ENCODE peak calls at places on chromosomes 4 and X, in nine cellular contexts. U, D, Y, R, O, E, S, N and J are unnamed samples.

GRCh38 chr4:31059753-31060522 is 339.8 kb downstream of the PCDH7 start:
- DNase-seq in N (no peak), D (no peak), U (no peak), O (no peak), Y (no peak), R (no peak), E (no peak), S (no peak), J (no peak)

GRCh38 chr4:180635276-180635675 is 1607.9 kb upstream of the TENM3 start:
- DNase-seq in D (no peak), E (no peak), S (no peak), N (no peak), U (no peak), R (no peak), Y (no peak), O (no peak), J (no peak)

GRCh38 chr4:188930822-188931221 is 791.6 kb downstream of the TRIML1 start:
- DNase-seq in Y (no peak), D (no peak), R (no peak), E (peak; percentile 15), N (no peak), O (no peak), S (no peak), U (no peak), J (no peak)

GRCh38 chr4:74447636-74448233 is 2.8 kb downstream of the AREG start:
- DNase-seq in E (no peak), S (no peak), R (no peak), Y (no peak), D (no peak), N (no peak), U (no peak), O (no peak), J (no peak)

GRCh38 chrX:22686138-22686541 is 313.6 kb upstream of the DDX53 start:
- DNase-seq in S (no peak), O (no peak), R (peak; percentile 56), D (no peak), U (peak; percentile 2), E (no peak), Y (peak; percentile 22), N (peak; percentile 59), J (peak; percentile 42)

GRCh38 chrX:15206306-15206705 is 63.6 kb downstream of the ASB9 start:
- DNase-seq in U (no peak), Y (no peak), O (no peak), S (no peak), E (no peak), R (peak; percentile 77), D (no peak), N (no peak), J (peak; percentile 21)

GRCh38 chr4:60962286-60962685 is 237.8 kb upstream of the ADGRL3 start:
- DNase-seq in O (no peak), R (no peak), U (no peak), E (no peak), D (no peak), S (no peak), N (no peak), Y (no peak), J (peak; percentile 0)

GRCh38 chr4:16196482-16197393 is 29.5 kb downstream of the TAPT1 start:
- DNase-seq in E (peak; percentile 39), R (peak; percentile 13), N (peak; percentile 50), Y (peak; percentile 80), S (no peak), U (peak; percentile 27), D (peak; percentile 45), O (no peak), J (no peak)

GRCh38 chrX:57964975-57965374 is 54.7 kb upstream of the ZXDA start:
- DNase-seq in U (no peak), O (no peak), N (peak; percentile 0), Y (no peak), S (no peak), E (no peak), D (no peak), R (no peak), J (no peak)

GRCh38 chrX:13364230-13364629 is 44.4 kb upstream of the ATXN3L start:
- DNase-seq in Y (peak; percentile 55), R (no peak), E (no peak), N (peak; percentile 1), S (no peak), D (no peak), O (no peak), U (no peak), J (no peak)

GRCh38 chr4:113646456-113646809 is 115.1 kb downstream of the CAMK2D start:
- DNase-seq in Y (peak; percentile 27), S (no peak), U (no peak), D (no peak), O (no peak), N (no peak), E (peak; percentile 24), R (no peak), J (no peak)